ENCODE peak calls at places on chromosome 10, in eight cellular contexts. H, W, A, B, V, U, P and Q are unnamed samples.

GRCh38 chr10:75466886-75467285 is 35.5 kb downstream of the LRMDA start:
- DNase-seq in A (no peak), U (no peak), B (no peak), P (no peak), H (no peak), V (no peak), W (peak; percentile 30), Q (no peak)

GRCh38 chr10:128877936-128878335 is 589.1 kb upstream of the MGMT start:
- DNase-seq in B (no peak), U (no peak), V (no peak), A (no peak), W (no peak), H (no peak), P (no peak), Q (no peak)

GRCh38 chr10:3484306-3485187 is 300.5 kb downstream of the KLF6 start:
- DNase-seq in W (no peak), H (no peak), P (no peak), V (no peak), A (no peak), U (no peak), B (no peak), Q (no peak)

GRCh38 chr10:92284112-92284704 is 6.7 kb downstream of the CPEB3 start:
- DNase-seq in U (peak; percentile 26), H (no peak), A (no peak), W (no peak), P (no peak), B (no peak), V (no peak), Q (no peak)

GRCh38 chr10:132239126-132240031 is 52.6 kb downstream of the DPYSL4 start:
- DNase-seq in A (no peak), P (no peak), V (no peak), U (peak; percentile 83), H (no peak), B (no peak), W (no peak), Q (no peak)

GRCh38 chr10:80271416-80271815 is 18.0 kb downstream of the MAT1A start:
- DNase-seq in H (no peak), V (no peak), A (no peak), P (no peak), U (no peak), W (no peak), B (no peak), Q (no peak)

GRCh38 chr10:45589868-45590267 is 82.7 kb downstream of the ZFAND4 start:
- DNase-seq in H (no peak), B (no peak), P (no peak), U (no peak), V (no peak), A (no peak), W (no peak), Q (no peak)

GRCh38 chr10:84704101-84704500 is 375.7 kb downstream of the CCSER2 start:
- DNase-seq in B (no peak), P (no peak), V (no peak), A (no peak), U (no peak), H (no peak), W (no peak), Q (no peak)

GRCh38 chr10:26214538-26215461 is 1.8 kb upstream of the GAD2 start:
- DNase-seq in P (no peak), W (no peak), V (no peak), H (peak; percentile 55), A (peak; percentile 61), B (no peak), U (no peak), Q (no peak)

GRCh38 chr10:31148955-31149354 is 117.3 kb upstream of the ZNF438 start:
- DNase-seq in V (no peak), B (no peak), P (no peak), W (no peak), H (no peak), A (no peak), U (no peak), Q (no peak)

GRCh38 chr10:31146496-31147219 is 115.0 kb upstream of the ZNF438 start:
- DNase-seq in W (peak; percentile 41), V (no peak), P (no peak), H (no peak), A (peak; percentile 23), B (no peak), U (peak; percentile 44), Q (no peak)

GRCh38 chr10:31149835-31150512 is 118.3 kb upstream of the ZNF438 start:
- DNase-seq in W (no peak), B (no peak), A (no peak), H (no peak), U (no peak), V (no peak), P (no peak), Q (no peak)

GRCh38 chr10:31145986-31146385 is 114.3 kb upstream of the ZNF438 start:
- DNase-seq in P (no peak), U (no peak), H (no peak), B (no peak), A (no peak), W (no peak), V (no peak), Q (no peak)

GRCh38 chr10:31147220-31147608 is 115.5 kb upstream of the ZNF438 start:
- DNase-seq in B (no peak), U (no peak), W (no peak), V (no peak), P (no peak), A (no peak), H (no peak), Q (no peak)
- H3K27ac ChIP-seq in B (no peak overlapping the region), U (no peak overlapping the region), W (peak overlapping the region; percentile 10), V (no peak overlapping the region), P (peak overlapping the region; percentile 2), A (no peak overlapping the region), H (no peak overlapping the region), Q (no peak overlapping the region)

DNA sequence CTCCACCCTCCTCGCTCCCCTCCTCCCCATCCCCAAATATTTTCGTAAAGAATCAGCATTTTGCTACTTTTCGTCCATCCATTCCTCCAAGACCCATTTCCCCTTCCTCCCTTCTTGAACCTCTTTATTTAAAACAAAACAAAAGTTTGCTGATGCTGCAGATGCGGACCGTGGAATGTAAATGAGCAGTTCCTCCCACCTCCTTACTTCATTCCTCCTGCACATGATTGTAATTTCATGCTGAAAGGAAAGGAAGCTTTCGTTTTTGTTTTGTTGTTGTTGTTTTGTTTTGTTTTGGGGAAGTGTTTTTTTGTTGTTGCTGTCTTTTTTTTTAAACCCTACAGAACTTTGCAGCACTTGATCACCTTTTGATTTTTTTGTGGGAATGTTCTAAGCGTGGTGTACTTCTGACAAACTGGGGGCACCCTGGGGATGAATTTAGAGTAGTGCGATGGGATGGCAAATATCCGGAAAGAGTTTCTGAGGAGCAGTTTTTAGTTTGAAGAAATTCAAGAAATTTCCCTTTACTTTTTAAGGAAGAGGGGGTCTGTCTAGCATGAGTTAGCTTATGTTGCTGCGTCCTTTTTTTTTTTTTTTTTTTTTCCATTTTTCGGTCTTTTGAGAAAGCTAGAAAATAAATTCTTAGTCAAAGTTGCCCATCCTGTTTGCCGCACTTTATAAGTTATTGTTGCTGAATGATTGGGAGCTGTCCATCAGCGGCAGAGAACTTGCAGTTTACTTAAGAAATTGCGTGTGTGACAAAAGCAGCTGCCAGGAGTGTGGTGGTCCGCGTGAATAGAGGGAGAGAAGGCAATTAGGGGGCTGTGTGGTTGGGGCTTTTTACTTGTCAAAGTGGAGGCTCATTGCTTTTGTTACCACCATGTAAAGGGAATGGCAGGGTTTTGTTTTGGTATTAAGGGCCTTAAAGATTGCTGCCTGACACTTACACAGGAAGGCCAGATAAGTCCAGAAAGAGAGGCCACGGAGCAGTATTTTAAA is 177.5 kb downstream of the TCF7L2 start:
- DNase-seq in P (no peak), A (no peak), V (no peak), W (no peak), U (no peak), B (no peak), H (no peak), Q (no peak)
- H3K27ac ChIP-seq in P (no peak overlapping the region), A (peak overlapping the region; percentile 46), V (no peak overlapping the region), W (no peak overlapping the region), U (peak overlapping the region; percentile 13), B (no peak overlapping the region), H (no peak overlapping the region), Q (no peak overlapping the region)

GRCh38 chr10:60524541-60524940 is 134.9 kb upstream of the ANK3 start:
- DNase-seq in A (no peak), W (no peak), U (no peak), V (no peak), B (no peak), P (no peak), H (no peak), Q (no peak)

GRCh38 chr10:60526024-60526585 is 136.4 kb upstream of the ANK3 start:
- DNase-seq in U (no peak), V (no peak), P (no peak), H (no peak), B (no peak), A (no peak), W (no peak), Q (no peak)

GRCh38 chr10:60522617-60523016 is 132.9 kb upstream of the ANK3 start:
- DNase-seq in W (no peak), V (no peak), B (no peak), A (no peak), H (no peak), P (no peak), U (no peak), Q (no peak)

GRCh38 chr10:60531006-60531405 is 141.3 kb upstream of the ANK3 start:
- DNase-seq in B (no peak), U (no peak), H (no peak), W (no peak), V (no peak), P (no peak), A (no peak), Q (no peak)

DNA sequence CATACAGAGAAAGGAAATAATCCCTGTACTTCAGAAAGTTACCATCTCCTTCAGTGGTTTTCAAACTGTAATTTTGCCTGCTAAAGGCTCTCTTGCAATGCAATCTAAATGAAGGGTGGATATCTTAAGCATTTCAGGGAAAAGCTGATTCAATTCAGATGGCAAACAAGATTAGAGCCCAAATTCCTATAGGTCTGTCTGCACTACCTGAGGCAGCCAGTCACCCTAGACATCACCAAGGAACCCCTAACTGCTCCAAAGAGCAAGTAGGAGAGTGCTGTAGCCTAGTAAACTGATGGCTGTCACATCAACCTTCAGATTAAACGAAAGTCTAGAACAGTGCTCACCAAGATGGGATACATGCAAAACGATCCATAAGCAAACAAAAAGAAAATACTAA is 138.0 kb upstream of the ANK3 start:
- DNase-seq in B (no peak), W (no peak), P (no peak), U (no peak), A (no peak), V (no peak), H (no peak), Q (no peak)
- H3K27ac ChIP-seq in B (no peak overlapping the region), W (no peak overlapping the region), P (no peak overlapping the region), U (no peak overlapping the region), A (no peak overlapping the region), V (no peak overlapping the region), H (no peak overlapping the region), Q (no peak overlapping the region)

DNA sequence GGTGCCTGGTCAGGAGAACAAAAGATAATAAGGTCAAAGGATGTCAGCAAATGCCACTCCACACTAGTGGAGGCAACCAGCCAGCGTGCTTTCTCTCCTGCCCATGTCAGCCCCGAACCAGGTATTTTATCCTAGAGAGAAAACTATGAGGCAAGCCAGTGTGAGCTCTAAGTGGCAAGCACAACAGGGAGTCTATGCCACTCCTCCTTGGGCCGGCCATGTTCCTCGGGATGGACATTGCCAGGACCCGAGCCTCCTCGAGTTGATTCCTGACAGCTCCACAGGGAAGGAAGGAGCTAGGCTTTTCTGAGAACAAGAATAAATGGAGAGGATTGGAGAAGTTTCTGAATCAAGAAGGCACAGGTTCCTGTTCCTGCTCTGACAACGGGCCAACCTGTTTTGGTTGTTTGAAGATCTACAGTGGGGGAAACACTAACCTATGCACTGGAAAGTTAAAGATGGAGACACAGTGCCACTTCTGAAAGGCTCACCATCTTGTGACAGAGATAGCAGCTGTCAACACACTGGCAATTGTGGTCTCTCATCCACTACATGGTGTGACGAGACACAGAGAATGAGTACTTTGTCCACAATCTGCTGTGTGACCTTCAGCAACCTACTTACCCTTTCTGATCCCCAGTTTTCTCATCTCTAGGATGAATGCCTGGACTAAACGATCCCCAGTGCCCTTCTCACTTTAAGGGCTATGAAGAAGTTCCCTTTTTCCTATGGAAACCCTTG is 28.8 kb downstream of the ABLIM1 start:
- DNase-seq in W (no peak), V (no peak), P (no peak), U (no peak), A (no peak), B (no peak), H (no peak), Q (no peak)
- H3K27ac ChIP-seq in W (no peak overlapping the region), V (no peak overlapping the region), P (no peak overlapping the region), U (peak overlapping the region; percentile 37), A (no peak overlapping the region), B (peak overlapping the region; percentile 88), H (no peak overlapping the region), Q (no peak overlapping the region)